ENCODE peak calls at places on chromosome 19, in ten cellular contexts. C is effector memory CD4-positive, alpha-beta T cell; R is naive B cell; L is cardiac muscle cell; S is left colon; I is NCI-H345; H is stimulated activated CD8-positive, alpha-beta memory T cell treated with anti-CD3 and anti-CD28 coated beads, Interleukin-2, amount 100 ng/mL, for 48 hours; Y is psoas muscle; N is dorsolateral prefrontal cortex; P is T follicular helper cell. U is an unnamed sample.

GRCh38 chr19:36149673-36150406 is 2.4 kb downstream of the COX7A1 start:
- DNase-seq in C (no peak), R (no peak), L (no peak), S (no peak), I (peak), H (no peak), Y (no peak), N (no peak), P (no peak), U (no peak)

GRCh38 chr19:47641891-47642485 is 33.1 kb downstream of the BICRA start:
- DNase-seq in C (no peak), R (no peak), L (peak), S (no peak), I (no peak), H (no peak), Y (no peak), N (no peak), P (no peak), U (no peak)

GRCh38 chr19:43759515-43759914 is 4.8 kb upstream of the SMG9 start:
- DNase-seq in C (no peak), R (no peak), L (peak), S (no peak), I (no peak), H (no peak), Y (no peak), N (no peak), P (no peak), U (no peak)

GRCh38 chr19:898663-899062 is 5.4 kb downstream of the RNU6-9 start:
- DNase-seq in C (no peak), R (no peak), L (no peak), S (no peak), I (peak), H (no peak), Y (no peak), N (peak), P (no peak), U (no peak)

GRCh38 chr19:50719566-50719965 is at the start of gene SHANK1:
- DNase-seq in C (no peak), R (no peak), L (peak), S (no peak), I (no peak), H (no peak), Y (no peak), N (no peak), P (no peak), U (no peak)

GRCh38 chr19:54379187-54379678 is 14.5 kb upstream of the LAIR1 start:
- DNase-seq in C (no peak), R (no peak), L (no peak), S (no peak), I (no peak), H (no peak), Y (no peak), N (no peak), P (no peak), U (no peak)

GRCh38 chr19:1754651-1755466 is 1.6 kb downstream of the ONECUT3 start:
- DNase-seq in C (no peak), R (no peak), L (no peak), S (no peak), I (no peak), H (no peak), Y (no peak), N (no peak), P (no peak), U (no peak)

GRCh38 chr19:56309511-56310185 is 5.0 kb downstream of the ZSCAN5A start:
- DNase-seq in C (peak), R (peak), L (peak), S (peak), I (peak), H (peak), Y (peak), N (no peak), P (peak), U (peak)

GRCh38 chr19:15487038-15487437 is 7.7 kb upstream of the PGLYRP2 start:
- DNase-seq in C (no peak), R (no peak), L (no peak), S (no peak), I (no peak), H (no peak), Y (no peak), N (no peak), P (no peak), U (no peak)

GRCh38 chr19:40312533-40312932 is 27.4 kb upstream of the AKT2 start:
- DNase-seq in C (no peak), R (no peak), L (no peak), S (no peak), I (no peak), H (no peak), Y (no peak), N (no peak), P (no peak), U (no peak)

GRCh38 chr19:22735911-22736645 is 47.9 kb downstream of the ZNF99 start:
- DNase-seq in C (no peak), R (no peak), L (no peak), S (no peak), I (no peak), H (no peak), Y (no peak), N (no peak), P (no peak), U (no peak)

GRCh38 chr19:33496496-33496895 is 25.1 kb downstream of the PEPD start:
- DNase-seq in C (no peak), R (no peak), L (no peak), S (no peak), I (no peak), H (no peak), Y (no peak), N (no peak), P (no peak), U (no peak)

GRCh38 chr19:11141937-11142527 is 13.6 kb downstream of the SPC24 start:
- DNase-seq in C (no peak), R (no peak), L (no peak), S (no peak), I (no peak), H (no peak), Y (no peak), N (no peak), P (no peak), U (no peak)

GRCh38 chr19:47028372-47028672 is 8.7 kb downstream of the NPAS1 start:
- DNase-seq in C (no peak), R (no peak), L (no peak), S (no peak), I (no peak), H (no peak), Y (no peak), N (no peak), P (no peak), U (no peak)

GRCh38 chr19:15426485-15427349 is 7.9 kb upstream of the AKAP8L start:
- DNase-seq in C (no peak), R (no peak), L (no peak), S (no peak), I (no peak), H (no peak), Y (no peak), N (no peak), P (no peak), U (no peak)

GRCh38 chr19:19595171-19595701 is 23.3 kb downstream of the PBX4 start:
- DNase-seq in C (no peak), R (no peak), L (peak), S (no peak), I (no peak), H (no peak), Y (no peak), N (no peak), P (no peak), U (no peak)

GRCh38 chr19:2503521-2504109 is 27.7 kb downstream of the GADD45B start:
- DNase-seq in C (peak), R (no peak), L (peak), S (no peak), I (no peak), H (peak), Y (no peak), N (no peak), P (peak), U (no peak)

GRCh38 chr19:16374436-16374835 is 49.8 kb downstream of the KLF2 start:
- DNase-seq in C (no peak), R (no peak), L (no peak), S (no peak), I (no peak), H (no peak), Y (no peak), N (no peak), P (no peak), U (no peak)

GRCh38 chr19:11964496-11964857 is 363 bp upstream of the ZNF763 start:
- DNase-seq in C (no peak), R (no peak), L (no peak), S (no peak), I (no peak), H (no peak), Y (peak), N (peak), P (no peak), U (peak)

GRCh38 chr19:42345191-42345812 is 19.9 kb downstream of the MEGF8 start:
- DNase-seq in C (no peak), R (no peak), L (peak), S (no peak), I (no peak), H (no peak), Y (no peak), N (no peak), P (no peak), U (no peak)

GRCh38 chr19:40623403-40624239 is 22.5 kb downstream of the LTBP4 start:
- DNase-seq in C (no peak), R (no peak), L (peak), S (peak), I (peak), H (no peak), Y (no peak), N (no peak), P (no peak), U (no peak)

GRCh38 chr19:11457831-11458230 is 22.4 kb downstream of the PRKCSH start:
- DNase-seq in C (no peak), R (no peak), L (no peak), S (no peak), I (no peak), H (no peak), Y (no peak), N (no peak), P (no peak), U (no peak)

GRCh38 chr19:15897738-15898276 is at the start of gene CYP4F2:
- DNase-seq in C (no peak), R (no peak), L (no peak), S (peak), I (no peak), H (no peak), Y (no peak), N (no peak), P (no peak), U (no peak)

GRCh38 chr19:485583-486236 is 10.6 kb upstream of the MADCAM1 start:
- DNase-seq in C (no peak), R (no peak), L (peak), S (no peak), I (peak), H (no peak), Y (no peak), N (peak), P (no peak), U (no peak)

GRCh38 chr19:3153286-3154230 is 17.7 kb downstream of the GNA15 start:
- DNase-seq in C (no peak), R (no peak), L (no peak), S (no peak), I (no peak), H (no peak), Y (no peak), N (no peak), P (no peak), U (no peak)